ENCODE peak calls at places on chromosomes 4 and X, in four cellular contexts. T, D, B and K are unnamed samples.

GRCh38 chr4:23717528-23718248 is 172.2 kb downstream of the PPARGC1A start:
- DNase-seq in T (peak), D (no peak), B (no peak), K (peak)

GRCh38 chr4:158914178-158914577 is 145.4 kb downstream of the FNIP2 start:
- DNase-seq in D (no peak), B (no peak), T (peak), K (no peak)

GRCh38 chrX:38375888-38376287 is 23.5 kb downstream of the OTC start:
- DNase-seq in D (peak), B (no peak), T (no peak), K (peak)

GRCh38 chr4:28360681-28361080 is 1500.0 kb downstream of the STIM2 start:
- DNase-seq in T (peak), D (no peak), B (no peak), K (no peak)

GRCh38 chrX:153225438-153226098 is 46.5 kb downstream of the MAGEA1 start:
- DNase-seq in T (no peak), B (no peak), D (no peak), K (no peak)

GRCh38 chr4:14345356-14345775 is 656.9 kb upstream of the CPEB2 start:
- DNase-seq in D (no peak), B (no peak), T (peak), K (no peak)

GRCh38 chrX:47297874-47298273 is 65.1 kb downstream of the USP11 start:
- DNase-seq in T (no peak), B (no peak), D (peak), K (no peak)

GRCh38 chr4:1216869-1217294 is 32.0 kb downstream of the CTBP1 start:
- DNase-seq in T (no peak), B (no peak), D (no peak), K (no peak)

GRCh38 chr4:150348079-150348478 is 233.9 kb upstream of the MAB21L2 start:
- DNase-seq in B (no peak), T (peak), D (peak), K (no peak)

GRCh38 chr4:185457136-185457535 is 14.4 kb downstream of the CCDC110 start:
- DNase-seq in B (no peak), T (no peak), D (no peak), K (no peak)

GRCh38 chrX:119870626-119871131 is 854 bp downstream of the RNF113A start:
- DNase-seq in D (no peak), T (peak), B (no peak), K (peak)

GRCh38 chr4:173520921-173521473 is 9.0 kb downstream of the HAND2 start:
- DNase-seq in D (no peak), T (no peak), B (peak), K (no peak)

GRCh38 chrX:43876680-43877079 is 5.6 kb downstream of the MAOB start:
- DNase-seq in T (no peak), D (no peak), B (no peak), K (no peak)

GRCh38 chr4:3721627-3722026 is 44.6 kb upstream of the ADRA2C start:
- DNase-seq in D (no peak), B (no peak), T (no peak), K (no peak)

GRCh38 chr4:144645102-144645469 is 870 bp upstream of the HHIP start:
- DNase-seq in T (no peak), D (no peak), B (no peak), K (no peak)

GRCh38 chrX:12610079-12610478 is 181.1 kb upstream of the PRPS2 start:
- DNase-seq in T (peak), B (no peak), D (no peak), K (no peak)

GRCh38 chrX:68504237-68504636 is 5.4 kb downstream of the YIPF6 start:
- DNase-seq in D (no peak), T (peak), B (no peak), K (no peak)

GRCh38 chr4:7962609-7963508 is 23.2 kb upstream of the AFAP1 start:
- DNase-seq in T (no peak), D (no peak), B (peak), K (no peak)

GRCh38 chr4:78477276-78477675 is 74.3 kb upstream of the ANXA3 start:
- DNase-seq in T (peak), D (no peak), B (no peak), K (peak)

GRCh38 chr4:125961626-125962025 is 646.9 kb downstream of the FAT4 start:
- DNase-seq in B (no peak), T (no peak), D (no peak), K (no peak)

GRCh38 chr4:93384211-93384610 is 444.3 kb upstream of the ATOH1 start:
- DNase-seq in B (no peak), T (peak), D (no peak), K (no peak)

GRCh38 chr4:182880387-182881356 is 36.5 kb downstream of the DCTD start:
- DNase-seq in D (no peak), B (peak), T (peak), K (no peak)
- TF ChIP-seq POLR2A in D (no peak), B (no peak), T (no peak), K (no peak)

DNA sequence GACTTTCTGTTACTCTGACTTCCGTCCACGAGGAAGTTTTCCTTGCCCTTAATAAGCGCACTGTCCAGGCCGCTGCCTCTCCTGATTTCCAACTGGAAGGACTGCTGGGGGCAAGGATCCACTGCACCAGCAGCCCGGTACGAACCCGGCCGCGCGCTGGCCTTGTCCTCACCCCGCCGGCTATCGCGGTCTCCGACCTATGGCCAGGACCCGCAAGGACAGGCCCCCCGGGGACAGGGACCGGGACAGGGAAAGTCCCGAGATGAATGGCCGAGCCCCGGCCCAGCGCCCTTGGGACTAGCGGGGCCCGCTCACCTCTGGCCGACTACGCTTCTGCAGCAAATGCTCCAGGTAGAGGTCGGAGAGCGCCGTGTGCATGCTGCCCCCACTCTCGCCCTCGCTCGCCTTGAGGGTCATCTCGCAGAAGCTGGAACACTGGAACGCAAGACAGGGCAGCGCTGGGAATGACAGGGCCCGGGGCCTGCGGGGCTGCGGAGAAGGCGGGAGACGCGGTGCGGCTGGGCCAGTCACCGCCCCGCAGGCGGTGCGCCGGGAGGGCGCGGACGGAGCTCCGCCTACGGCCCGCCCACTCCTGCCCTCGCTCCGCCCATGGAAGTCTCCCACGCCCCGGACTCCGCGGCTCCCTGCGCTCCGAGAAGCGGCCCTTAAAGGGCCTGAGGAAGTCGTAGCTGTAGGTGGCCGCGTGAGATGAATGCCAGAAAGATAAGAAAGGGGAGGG is at the start of gene MPP1:
- DNase-seq in T (peak), B (peak), D (peak), K (peak)
- TF ChIP-seq POLR2A in T (no peak), B (no peak), D (no peak), K (peak)

GRCh38 chrX:107596651-107597050 is 31.7 kb upstream of the PRPS1 start:
- DNase-seq in T (no peak), D (no peak), B (no peak), K (no peak)

GRCh38 chrX:107600366-107600765 is 27.9 kb upstream of the PRPS1 start:
- DNase-seq in B (peak), T (peak), D (no peak), K (no peak)

GRCh38 chrX:107599371-107599970 is 28.8 kb upstream of the PRPS1 start:
- DNase-seq in T (no peak), D (no peak), B (peak), K (no peak)

GRCh38 chrX:107597264-107597663 is 31.0 kb upstream of the PRPS1 start:
- DNase-seq in D (no peak), B (no peak), T (no peak), K (no peak)

GRCh38 chrX:107597791-107598190 is 30.5 kb upstream of the PRPS1 start:
- DNase-seq in B (peak), D (no peak), T (no peak), K (no peak)
- TF ChIP-seq POLR2A in B (no peak), D (no peak), T (no peak), K (no peak)

GRCh38 chrX:102659790-102660757 is 8.8 kb downstream of the GPRASP1 start:
- DNase-seq in B (peak), T (peak), D (no peak), K (peak)
- TF ChIP-seq POLR2A in B (no peak), T (no peak), D (no peak), K (peak)

GRCh38 chr4:176999943-177000543 is 207.3 kb upstream of the VEGFC start:
- DNase-seq in T (no peak), B (no peak), D (no peak), K (no peak)
- TF ChIP-seq POLR2A in T (no peak), B (no peak), D (no peak), K (no peak)

DNA sequence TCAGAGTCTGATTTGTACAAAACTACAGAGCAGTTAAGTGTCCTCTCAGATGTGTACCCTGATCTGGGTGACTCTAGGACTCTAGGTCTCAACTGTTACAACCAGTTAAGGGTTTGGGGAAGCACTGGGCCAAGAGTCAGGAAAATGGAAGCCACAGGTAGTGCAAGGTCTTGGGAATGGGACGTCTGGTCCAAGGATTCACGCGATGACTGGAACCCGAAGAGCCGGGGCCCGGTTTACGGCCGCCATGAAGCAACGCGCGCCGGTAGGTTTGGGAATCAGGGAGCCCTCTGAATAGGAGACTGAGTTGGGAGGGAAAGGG is 321 bp upstream of the HPRT1 start:
- DNase-seq in B (no peak), T (no peak), D (no peak), K (no peak)
- TF ChIP-seq POLR2A in B (no peak), T (no peak), D (no peak), K (no peak)